ENCODE peak calls at places on chromosome 17, in eight cellular contexts. U is left ventricle myocardium inferior, I is A549, M is iPS DF 6.9, C is testis, A is transverse colon, B is AG04450, E is osteoblast. G is an unnamed sample.
A peak's percentile ranks its signal among the peaks of the same experiment; 100 is the strongest.

GRCh38 chr17:59558953-59559352 is 6.5 kb upstream of the DHX40 start:
- DNase-seq in U (no peak), M (no peak), E (no peak), B (no peak), A (no peak), C (no peak), I (no peak), G (no peak)

GRCh38 chr17:55726440-55726839 is 3.8 kb upstream of the TMEM100 start:
- DNase-seq in U (peak; percentile 52), C (peak; percentile 61), I (peak; percentile 10), M (no peak), E (peak; percentile 70), B (peak; percentile 80), A (peak; percentile 17), G (no peak)

GRCh38 chr17:6377906-6378305 is 57.0 kb downstream of the AIPL1 start:
- DNase-seq in A (no peak), C (no peak), M (no peak), B (no peak), E (no peak), U (no peak), I (no peak), G (no peak)

GRCh38 chr17:82601447-82602000 is 46.7 kb downstream of the WDR45B start:
- DNase-seq in U (no peak), M (no peak), E (no peak), B (no peak), A (no peak), C (no peak), I (no peak), G (no peak)

GRCh38 chr17:60435244-60436170 is 13.2 kb downstream of the CHCT1 start:
- DNase-seq in U (peak; percentile 56), I (peak; percentile 82), A (peak; percentile 67), B (peak; percentile 70), M (peak; percentile 60), C (peak; percentile 88), E (peak; percentile 94), G (peak; percentile 20)

GRCh38 chr17:72120878-72121163 is at the start of gene SOX9:
- DNase-seq in C (peak; percentile 95), U (peak; percentile 89), E (peak; percentile 100), I (peak; percentile 100), B (peak; percentile 87), M (peak; percentile 83), A (peak; percentile 91), G (peak; percentile 90)

GRCh38 chr17:69602969-69603368 is 188.5 kb downstream of the MAP2K6 start:
- DNase-seq in A (no peak), C (no peak), I (no peak), U (no peak), E (no peak), M (no peak), B (no peak), G (no peak)

GRCh38 chr17:10294162-10294561 is 78.6 kb downstream of the MYH13 start:
- DNase-seq in U (no peak), I (no peak), E (no peak), M (no peak), A (no peak), B (no peak), C (no peak), G (no peak)

GRCh38 chr17:78997231-78997741 is 12.3 kb downstream of the CANT1 start:
- DNase-seq in A (no peak), E (peak; percentile 70), C (peak; percentile 26), U (no peak), I (no peak), M (no peak), B (no peak), G (no peak)

GRCh38 chr17:48646183-48647102 is 20.3 kb upstream of the HOXB9 start:
- DNase-seq in I (peak; percentile 64), C (no peak), M (no peak), A (peak; percentile 82), B (no peak), E (peak; percentile 58), U (no peak), G (no peak)

GRCh38 chr17:61837175-61838051 is 25.9 kb downstream of the BRIP1 start:
- DNase-seq in M (peak; percentile 27), B (peak; percentile 45), I (peak; percentile 58), U (peak; percentile 19), E (peak; percentile 30), A (peak; percentile 60), C (peak; percentile 77), G (peak; percentile 8)

GRCh38 chr17:29251969-29252866 is 5.6 kb downstream of the CRYBA1 start:
- DNase-seq in B (no peak), M (peak; percentile 25), C (no peak), E (peak; percentile 11), I (peak; percentile 63), A (no peak), U (no peak), G (no peak)

GRCh38 chr17:14547016-14547415 is 246.1 kb downstream of the HS3ST3B1 start:
- DNase-seq in B (no peak), A (no peak), I (no peak), C (no peak), M (no peak), E (no peak), U (no peak), G (no peak)

GRCh38 chr17:57294629-57295501 is 38.5 kb downstream of the MSI2 start:
- DNase-seq in M (no peak), A (no peak), I (peak; percentile 44), E (no peak), C (no peak), B (no peak), U (peak; percentile 38), G (no peak)

DNA sequence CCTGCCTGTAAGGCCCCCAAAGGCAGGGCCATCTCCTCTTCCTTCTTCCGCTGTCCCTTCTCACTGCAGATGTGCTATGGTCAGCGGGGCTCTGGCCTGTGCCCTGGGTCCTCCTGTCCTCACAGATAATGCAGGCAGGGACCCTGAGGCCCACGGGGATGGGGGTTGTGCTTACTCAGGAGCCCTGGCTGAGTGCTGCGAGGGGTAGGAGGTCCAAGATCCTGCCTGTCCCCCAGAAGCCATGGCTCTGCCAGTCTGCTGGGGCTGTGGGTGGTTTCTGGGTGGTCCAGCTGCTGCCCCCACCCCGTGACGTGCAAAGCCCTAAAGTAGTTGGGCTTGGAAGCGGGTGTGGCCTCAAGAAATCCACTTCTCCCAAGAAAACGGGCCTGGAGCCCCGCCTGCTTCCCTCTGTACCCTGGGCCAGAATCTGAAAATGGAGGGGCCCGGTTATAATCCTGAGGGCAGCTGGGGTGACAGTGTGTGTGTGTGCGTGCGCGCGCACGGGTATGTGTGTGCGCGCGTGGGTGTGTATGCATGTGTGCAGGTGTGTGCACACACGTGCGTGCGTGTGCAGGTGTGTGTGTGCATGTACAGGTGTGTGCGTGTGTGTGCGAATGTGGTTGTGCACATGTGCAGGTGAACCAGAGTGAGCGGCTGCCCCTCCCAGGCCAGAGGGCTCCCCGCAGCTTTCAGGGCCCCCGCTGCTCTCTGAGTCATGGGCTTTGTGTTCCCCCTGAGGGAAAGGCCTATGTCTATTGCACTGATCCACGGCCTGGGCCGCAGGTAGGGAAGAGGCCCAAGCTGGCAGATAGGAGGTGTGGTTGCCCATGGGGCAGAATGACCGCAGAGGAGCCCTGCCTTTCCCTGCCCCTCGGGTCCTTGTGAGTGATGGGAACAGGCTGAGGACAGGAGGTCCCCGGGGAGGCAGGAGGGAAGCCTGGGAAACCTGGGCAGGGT is 13.8 kb downstream of the SPNS2 start:
- DNase-seq in A (no peak), E (no peak), B (no peak), C (no peak), U (no peak), M (no peak), I (no peak), G (no peak)
- H3K27ac ChIP-seq in A (no peak overlapping the region), E (no peak overlapping the region), B (no peak overlapping the region), C (no peak overlapping the region), U (peak overlapping the region; percentile 87), M (no peak overlapping the region), I (no peak overlapping the region), G (no peak overlapping the region)

GRCh38 chr17:43211480-43212402 is at the start of gene TMEM106A:
- DNase-seq in A (peak; percentile 82), U (peak; percentile 81), I (peak; percentile 97), B (peak; percentile 67), M (peak; percentile 33), C (peak; percentile 73), E (peak; percentile 97), G (peak; percentile 46)

GRCh38 chr17:43211123-43211479 is 574 bp upstream of the TMEM106A start:
- DNase-seq in U (no peak), M (no peak), C (no peak), I (no peak), B (no peak), A (no peak), E (no peak), G (no peak)

GRCh38 chr17:43212641-43213490 is 1.2 kb downstream of the TMEM106A start:
- DNase-seq in E (no peak), U (no peak), A (peak; percentile 12), I (no peak), C (no peak), B (no peak), M (no peak), G (no peak)

GRCh38 chr17:43213545-43213944 is 1.9 kb downstream of the TMEM106A start:
- DNase-seq in C (no peak), I (no peak), E (no peak), U (no peak), B (no peak), M (no peak), A (no peak), G (no peak)

DNA sequence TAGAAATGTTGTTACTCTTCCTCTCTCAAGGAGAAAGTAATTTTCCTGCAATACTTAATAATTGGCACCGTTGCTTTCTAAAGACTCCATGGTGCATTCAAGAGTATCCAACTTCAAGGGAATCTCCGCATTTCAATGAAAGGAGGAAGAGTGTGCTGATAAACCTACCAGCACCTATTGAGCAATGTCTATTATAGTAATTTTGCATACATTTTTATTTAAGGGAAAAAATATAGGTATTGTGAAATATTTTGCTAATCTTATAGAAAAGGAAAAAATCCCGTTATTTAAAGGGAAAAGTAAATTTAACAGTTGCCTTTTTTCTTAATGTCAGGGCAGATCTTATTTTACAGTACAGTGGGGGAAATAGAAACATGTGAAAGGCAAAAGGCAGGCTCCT is 1.1 kb upstream of the TMEM106A start:
- DNase-seq in C (no peak), M (no peak), B (no peak), U (no peak), I (no peak), A (no peak), E (no peak), G (no peak)
- H3K27ac ChIP-seq in C (no peak overlapping the region), M (no peak overlapping the region), B (no peak overlapping the region), U (peak overlapping the region; percentile 81), I (peak overlapping the region; percentile 84), A (peak overlapping the region; percentile 86), E (peak overlapping the region; percentile 76), G (peak overlapping the region; percentile 73)

DNA sequence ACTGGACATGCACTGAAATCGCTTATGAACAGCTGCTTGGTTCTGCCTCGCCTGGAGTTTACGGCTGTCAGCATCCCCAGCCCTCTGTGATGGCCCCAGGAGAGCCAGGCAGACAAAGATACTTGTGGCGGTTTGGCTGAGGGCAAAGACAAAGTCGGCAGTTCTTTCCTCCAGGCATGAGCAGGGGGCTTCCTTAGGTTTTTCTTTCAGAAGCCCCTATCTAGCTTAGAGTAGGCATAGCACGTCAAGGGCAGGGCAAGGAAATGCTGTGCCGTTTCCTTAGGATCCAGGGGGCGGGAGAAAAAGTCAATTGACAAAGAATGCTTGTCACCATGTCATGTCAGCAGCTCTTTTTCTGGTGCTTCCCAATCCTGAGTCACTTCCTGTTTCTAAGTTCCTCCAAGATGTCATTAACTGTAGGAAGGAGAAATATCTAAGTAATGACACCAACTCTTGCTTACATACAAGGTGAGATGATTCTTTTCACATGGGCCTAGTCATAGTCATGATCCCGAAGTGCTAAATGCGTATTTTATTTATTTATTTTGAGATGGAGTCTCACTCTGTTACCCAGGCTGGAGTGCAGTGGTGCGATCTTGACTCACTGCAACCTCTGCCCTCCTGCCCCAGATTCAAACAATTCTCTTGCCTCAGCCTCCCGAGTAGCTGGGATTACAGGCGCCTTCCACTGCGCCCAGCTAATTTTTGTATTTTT is 35.2 kb downstream of the GJC1 start:
- DNase-seq in C (no peak), U (no peak), A (no peak), I (peak; percentile 56), B (peak; percentile 71), E (peak; percentile 75), M (no peak), G (peak; percentile 56)
- H3K27ac ChIP-seq in C (no peak overlapping the region), U (peak overlapping the region; percentile 86), A (peak overlapping the region; percentile 71), I (peak overlapping the region; percentile 78), B (peak overlapping the region; percentile 96), E (peak overlapping the region; percentile 89), M (no peak overlapping the region), G (peak overlapping the region; percentile 69)

GRCh38 chr17:67211742-67212141 is 33.3 kb downstream of the HELZ start:
- DNase-seq in B (no peak), C (no peak), U (no peak), E (no peak), A (no peak), M (no peak), I (no peak), G (peak; percentile 27)
- H3K27ac ChIP-seq in B (no peak overlapping the region), C (no peak overlapping the region), U (no peak overlapping the region), E (no peak overlapping the region), A (no peak overlapping the region), M (no peak overlapping the region), I (no peak overlapping the region), G (no peak overlapping the region)